ENCODE peak calls at places on chromosomes 13 and 19, in nine cellular contexts. B is pancreas; U is skeletal muscle cell; M is Peyer's patch; D is neuronal stem cell; V is cardiac fibroblast; F is effector memory CD4-positive, alpha-beta T cell; T is epithelial cell of esophagus; I is left ventricle myocardium inferior. Z is an unnamed sample.
A peak's percentile ranks its signal among the peaks of the same experiment; 100 is the strongest.

GRCh38 chr19:43779820-43780219 is 953 bp downstream of the KCNN4 start:
- DNase-seq in U (no peak), M (no peak), F (no peak), V (no peak), I (no peak), D (no peak), T (no peak), B (no peak), Z (no peak)

GRCh38 chr19:18745012-18745735 is 45.9 kb downstream of the COMP start:
- DNase-seq in B (peak; percentile 81), D (no peak), I (no peak), F (no peak), M (no peak), V (no peak), T (no peak), U (no peak), Z (no peak)

GRCh38 chr19:44644391-44645016 is 794 bp downstream of the PVR start:
- DNase-seq in F (no peak), U (no peak), D (peak; percentile 43), B (no peak), T (peak; percentile 69), M (no peak), I (no peak), V (peak; percentile 49), Z (peak; percentile 36)

GRCh38 chr13:85277753-85278152 is 521.5 kb downstream of the SLITRK6 start:
- DNase-seq in I (no peak), M (no peak), F (no peak), T (peak; percentile 27), B (no peak), D (no peak), V (no peak), U (no peak), Z (no peak)

GRCh38 chr13:79485014-79485441 is 4.1 kb downstream of the NDFIP2 start:
- DNase-seq in V (peak; percentile 88), B (no peak), I (no peak), F (no peak), D (no peak), T (peak; percentile 95), M (peak; percentile 68), U (peak; percentile 86), Z (peak; percentile 14)

GRCh38 chr13:78602561-78603239 is 652 bp downstream of the POU4F1 start:
- DNase-seq in D (peak; percentile 23), B (peak; percentile 72), M (no peak), I (no peak), V (no peak), T (no peak), F (no peak), U (no peak), Z (no peak)

GRCh38 chr13:23510979-23511735 is 59.1 kb upstream of the TNFRSF19 start:
- DNase-seq in T (peak; percentile 54), B (no peak), U (no peak), D (no peak), F (no peak), I (no peak), M (no peak), V (peak; percentile 67), Z (no peak)

GRCh38 chr19:29618871-29619270 is 12.8 kb downstream of the POP4 start:
- DNase-seq in F (no peak), I (no peak), M (no peak), V (no peak), D (no peak), U (no peak), T (no peak), B (no peak), Z (no peak)

GRCh38 chr19:8069116-8069973 is 16.8 kb downstream of the CCL25 start:
- DNase-seq in B (no peak), I (no peak), V (peak; percentile 9), F (no peak), D (no peak), U (no peak), M (peak; percentile 60), T (no peak), Z (no peak)

GRCh38 chr13:41915096-41915495 is 45.8 kb downstream of the VWA8 start:
- DNase-seq in F (no peak), T (peak; percentile 86), M (no peak), V (peak; percentile 34), B (no peak), D (no peak), I (no peak), U (no peak), Z (no peak)

GRCh38 chr13:81051873-81052272 is 710.9 kb upstream of the SPRY2 start:
- DNase-seq in I (no peak), U (no peak), M (no peak), V (peak; percentile 18), D (no peak), F (no peak), T (no peak), B (no peak), Z (no peak)

GRCh38 chr19:27745978-27746542 is 1466.9 kb downstream of the UQCRFS1 start:
- DNase-seq in M (peak; percentile 18), T (no peak), I (no peak), B (no peak), U (no peak), V (no peak), F (no peak), D (no peak), Z (no peak)

GRCh38 chr19:5718579-5719273 is 1.2 kb downstream of the LONP1 start:
- DNase-seq in M (no peak), I (no peak), U (peak; percentile 70), T (peak; percentile 85), D (no peak), B (no peak), F (no peak), V (peak; percentile 89), Z (no peak)

GRCh38 chr19:6424190-6424938 is at the start of gene KHSRP:
- DNase-seq in B (peak; percentile 100), V (no peak), M (no peak), D (no peak), T (no peak), I (no peak), U (no peak), F (no peak), Z (peak; percentile 65)

GRCh38 chr13:75825599-75825998 is 189.5 kb downstream of the LMO7 start:
- DNase-seq in M (no peak), T (no peak), V (no peak), I (no peak), B (no peak), F (no peak), D (no peak), U (no peak), Z (no peak)

GRCh38 chr13:112617754-112618375 is 29.9 kb upstream of the TUBGCP3 start:
- DNase-seq in B (no peak), D (no peak), M (no peak), F (no peak), V (no peak), I (no peak), T (no peak), U (no peak), Z (no peak)

GRCh38 chr13:112616586-112617381 is 28.8 kb upstream of the TUBGCP3 start:
- DNase-seq in U (no peak), F (no peak), B (no peak), M (no peak), D (no peak), T (peak; percentile 54), I (no peak), V (peak; percentile 61), Z (no peak)

GRCh38 chr13:112614835-112615234 is 26.9 kb upstream of the TUBGCP3 start:
- DNase-seq in I (no peak), V (no peak), D (no peak), F (no peak), U (no peak), B (no peak), T (no peak), M (no peak), Z (no peak)

GRCh38 chr13:112618501-112618900 is 30.5 kb upstream of the TUBGCP3 start:
- DNase-seq in D (no peak), T (no peak), M (no peak), U (no peak), B (no peak), V (no peak), F (no peak), I (no peak), Z (no peak)

GRCh38 chr13:112615391-112615790 is 27.4 kb upstream of the TUBGCP3 start:
- DNase-seq in M (no peak), B (no peak), I (no peak), D (no peak), T (peak; percentile 36), U (no peak), F (no peak), V (no peak), Z (no peak)
- H3K4me3 ChIP-seq in M (no peak overlapping the region), B (no peak overlapping the region), I (no peak overlapping the region), D (no peak overlapping the region), T (no peak overlapping the region), U (no peak overlapping the region), F (no peak overlapping the region), V (no peak overlapping the region), Z (no peak overlapping the region)

GRCh38 chr13:48533986-48534600 is 1.2 kb upstream of the RCBTB2 start:
- DNase-seq in B (no peak), V (no peak), D (no peak), I (no peak), M (no peak), T (no peak), U (no peak), F (no peak), Z (no peak)
- H3K4me3 ChIP-seq in B (no peak overlapping the region), V (no peak overlapping the region), D (no peak overlapping the region), I (no peak overlapping the region), M (no peak overlapping the region), T (no peak overlapping the region), U (no peak overlapping the region), F (no peak overlapping the region), Z (no peak overlapping the region)

GRCh38 chr19:47507031-47507430 is 7.8 kb downstream of the NAPA start:
- DNase-seq in T (no peak), D (no peak), U (no peak), F (no peak), M (no peak), I (no peak), V (no peak), B (peak; percentile 66), Z (peak; percentile 72)
- H3K4me3 ChIP-seq in T (no peak overlapping the region), D (no peak overlapping the region), U (no peak overlapping the region), F (no peak overlapping the region), M (no peak overlapping the region), I (peak overlapping the region; percentile 17), V (no peak overlapping the region), B (no peak overlapping the region), Z (peak overlapping the region; percentile 30)

GRCh38 chr13:45681101-45681500 is 21.0 kb upstream of the CBY2 start:
- DNase-seq in U (peak; percentile 6), V (no peak), D (no peak), B (no peak), T (no peak), F (no peak), I (no peak), M (no peak), Z (no peak)

GRCh38 chr13:45682494-45683008 is 19.6 kb upstream of the CBY2 start:
- DNase-seq in F (no peak), U (no peak), M (no peak), I (no peak), V (no peak), D (no peak), B (no peak), T (no peak), Z (no peak)

GRCh38 chr13:45674908-45675307 is 27.2 kb upstream of the CBY2 start:
- DNase-seq in T (peak; percentile 85), U (peak; percentile 41), D (peak; percentile 9), I (no peak), M (no peak), F (no peak), V (peak; percentile 13), B (no peak), Z (no peak)

GRCh38 chr13:45683701-45684100 is 18.4 kb upstream of the CBY2 start:
- DNase-seq in T (no peak), F (no peak), V (no peak), B (no peak), I (no peak), U (no peak), D (no peak), M (no peak), Z (no peak)

GRCh38 chr13:45678282-45678681 is 23.8 kb upstream of the CBY2 start:
- DNase-seq in I (no peak), F (no peak), D (peak; percentile 8), M (no peak), V (no peak), B (no peak), U (no peak), T (no peak), Z (no peak)
- H3K4me3 ChIP-seq in I (no peak overlapping the region), F (no peak overlapping the region), D (no peak overlapping the region), M (no peak overlapping the region), V (no peak overlapping the region), B (no peak overlapping the region), U (no peak overlapping the region), T (no peak overlapping the region), Z (no peak overlapping the region)